ENCODE peak calls at places on chromosomes 6 and 20, in six cellular contexts. F is astrocyte of the spinal cord, Y is testis, A is astrocyte, M is tibial nerve, P is fibroblast of lung. O is an unnamed sample.

GRCh38 chr20:58241766-58242465 is 13.5 kb upstream of the ANKRD60 start:
- DNase-seq in M (no peak), A (no peak), F (no peak), P (no peak), Y (no peak), O (no peak)

GRCh38 chr6:156031516-156031915 is 575.9 kb upstream of the NOX3 start:
- DNase-seq in P (no peak), A (no peak), M (no peak), Y (no peak), F (no peak), O (no peak)

GRCh38 chr20:46705378-46705729 is 4.1 kb upstream of the SLC2A10 start:
- DNase-seq in M (peak), A (no peak), P (peak), F (no peak), Y (no peak), O (no peak)

GRCh38 chr6:35094183-35094582 is 47.0 kb downstream of the TCP11 start:
- DNase-seq in M (no peak), A (no peak), Y (no peak), F (no peak), P (no peak), O (no peak)

GRCh38 chr20:51480507-51481270 is 61.8 kb downstream of the NFATC2 start:
- DNase-seq in Y (no peak), M (no peak), P (no peak), A (no peak), F (no peak), O (no peak)

GRCh38 chr6:65006788-65007187 is 700.2 kb downstream of the EYS start:
- DNase-seq in F (no peak), Y (no peak), M (no peak), P (no peak), A (no peak), O (no peak)

GRCh38 chr6:108714774-108715414 is 133.3 kb upstream of the ARMC2 start:
- DNase-seq in P (peak), Y (no peak), F (no peak), M (no peak), A (no peak), O (no peak)

GRCh38 chr6:109059591-109060021 is 35.0 kb downstream of the SESN1 start:
- DNase-seq in F (peak), A (no peak), P (no peak), M (no peak), Y (no peak), O (peak)

GRCh38 chr20:8218861-8219260 is 86.8 kb downstream of the PLCB1 start:
- DNase-seq in Y (no peak), M (no peak), A (peak), F (peak), P (peak), O (no peak)

GRCh38 chr6:43076093-43076927 is at the start of gene PTK7:
- DNase-seq in Y (peak), F (peak), A (no peak), P (peak), M (no peak), O (no peak)

GRCh38 chr6:157158456-157158855 is 164.9 kb downstream of the TMEM242 start:
- DNase-seq in P (no peak), F (no peak), M (no peak), A (no peak), Y (no peak), O (no peak)

GRCh38 chr20:46129955-46130481 is 11.9 kb downstream of the CD40 start:
- DNase-seq in F (no peak), M (no peak), Y (no peak), A (no peak), P (no peak), O (no peak)

GRCh38 chr6:44316481-44316880 is 3.3 kb upstream of the AARS2 start:
- DNase-seq in A (no peak), F (no peak), Y (no peak), P (no peak), M (no peak), O (no peak)

GRCh38 chr6:45637611-45638257 is 260.0 kb upstream of the SUPT3H start:
- DNase-seq in A (peak), P (no peak), Y (no peak), F (peak), M (peak), O (no peak)

GRCh38 chr6:104212977-104213696 is 646.6 kb downstream of the HACE1 start:
- DNase-seq in P (no peak), M (no peak), F (no peak), Y (no peak), A (no peak), O (no peak)

GRCh38 chr6:105982761-105983600 is 103.2 kb upstream of the PRDM1 start:
- DNase-seq in F (no peak), P (no peak), Y (no peak), A (no peak), M (no peak), O (no peak)

GRCh38 chr6:13159295-13159694 is 169.0 kb downstream of the TBC1D7 start:
- DNase-seq in P (no peak), F (no peak), Y (no peak), M (peak), A (no peak), O (no peak)

GRCh38 chr6:130293800-130294199 is 71.0 kb upstream of the SAMD3 start:
- DNase-seq in M (no peak), A (peak), P (peak), F (peak), Y (peak), O (peak)

GRCh38 chr6:17580518-17581048 is 19.5 kb upstream of the FAM8A1 start:
- DNase-seq in M (no peak), Y (peak), A (peak), P (peak), F (peak), O (no peak)

GRCh38 chr20:31869673-31869941 is 720 bp downstream of the DUSP15 start:
- DNase-seq in Y (no peak), P (no peak), M (no peak), A (no peak), F (no peak), O (no peak)
- H3K4me3 ChIP-seq in Y (peak), P (peak), M (peak), A (peak), F (no peak), O (peak)

GRCh38 chr6:144416244-144416643 is 131.1 kb downstream of the UTRN start:
- DNase-seq in P (no peak), Y (no peak), A (no peak), F (no peak), M (no peak), O (no peak)
- H3K4me3 ChIP-seq in P (no peak), Y (no peak), A (no peak), F (no peak), M (no peak), O (no peak)

GRCh38 chr20:10219452-10219791 is 792 bp downstream of the SNAP25 start:
- DNase-seq in M (peak), A (peak), Y (peak), P (peak), F (peak), O (no peak)
- H3K4me3 ChIP-seq in M (no peak), A (peak), Y (peak), P (peak), F (peak), O (no peak)

GRCh38 chr6:132817554-132818403 is 3.4 kb downstream of the RPS12 start:
- DNase-seq in M (no peak), F (no peak), Y (no peak), P (no peak), A (no peak), O (no peak)
- H3K4me3 ChIP-seq in M (no peak), F (no peak), Y (no peak), P (no peak), A (no peak), O (no peak)

GRCh38 chr20:4243071-4243470 is 227.7 kb upstream of the RNF24 start:
- DNase-seq in A (no peak), M (no peak), P (no peak), Y (peak), F (no peak), O (no peak)
- H3K4me3 ChIP-seq in A (no peak), M (no peak), P (no peak), Y (no peak), F (no peak), O (no peak)

DNA sequence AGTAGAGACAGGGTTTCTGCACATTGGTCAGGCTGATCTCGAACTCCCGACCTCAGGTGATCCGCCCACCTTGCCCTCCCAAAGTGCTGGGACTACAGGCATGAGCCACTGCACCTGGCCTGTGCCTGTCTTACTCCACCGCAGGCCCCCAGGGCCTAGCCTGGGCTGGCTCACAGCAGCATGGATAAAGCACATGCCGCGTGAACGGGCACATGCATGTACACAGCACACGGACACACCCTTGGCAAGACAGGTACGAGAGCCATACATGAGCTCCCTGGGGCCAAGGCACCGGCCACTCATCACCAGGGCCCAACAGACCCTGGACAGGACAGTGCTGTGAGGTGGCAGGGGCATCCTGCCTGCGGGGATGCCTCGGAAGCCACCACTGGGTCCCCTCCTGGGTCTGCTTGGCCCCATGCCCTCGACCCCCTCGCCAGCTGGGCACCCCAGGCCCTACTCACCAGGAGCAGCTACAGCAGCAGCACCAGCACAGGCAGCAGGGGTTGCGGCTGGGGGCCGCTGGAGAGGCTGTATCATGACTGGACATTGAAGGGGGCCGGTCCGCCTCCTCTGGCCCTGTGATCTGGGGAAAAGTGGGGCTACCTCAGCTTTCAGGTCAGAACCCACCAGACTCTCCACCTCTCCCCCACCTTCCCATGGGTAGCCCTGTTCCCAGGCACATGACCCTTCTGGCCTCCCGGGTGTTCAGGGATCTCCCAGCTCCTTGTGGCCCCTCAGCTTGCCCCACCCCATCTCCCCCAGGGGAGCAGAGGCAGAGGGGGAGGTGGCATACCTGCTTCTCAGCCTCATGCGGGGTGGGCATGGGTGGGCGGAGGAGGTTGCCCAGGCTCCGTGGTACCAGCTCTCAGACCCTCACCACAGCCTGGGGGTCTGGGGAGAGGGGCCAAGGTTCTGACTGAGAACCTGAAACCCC is 3.0 kb downstream of the RGS19 start:
- DNase-seq in F (no peak), P (no peak), Y (no peak), A (no peak), M (no peak), O (no peak)
- H3K4me3 ChIP-seq in F (no peak), P (no peak), Y (no peak), A (no peak), M (peak), O (no peak)

GRCh38 chr20:49916146-49917002 is 1.0 kb upstream of the SPATA2 start:
- DNase-seq in M (no peak), Y (no peak), A (peak), F (no peak), P (no peak), O (peak)

GRCh38 chr20:49915380-49916145 is at the start of gene SPATA2:
- DNase-seq in Y (peak), A (peak), F (peak), M (peak), P (peak), O (peak)

GRCh38 chr20:49914310-49915117 is 815 bp downstream of the SPATA2 start:
- DNase-seq in A (no peak), M (no peak), Y (no peak), F (no peak), P (no peak), O (peak)

GRCh38 chr20:49915118-49915379 is 280 bp downstream of the SPATA2 start:
- DNase-seq in Y (no peak), F (no peak), A (no peak), M (no peak), P (no peak), O (no peak)

GRCh38 chr20:49913399-49914047 is 1.8 kb downstream of the SPATA2 start:
- DNase-seq in P (no peak), Y (no peak), M (no peak), A (peak), F (no peak), O (no peak)
- H3K4me3 ChIP-seq in P (no peak), Y (no peak), M (peak), A (no peak), F (no peak), O (no peak)

GRCh38 chr6:37113976-37114375 is 56.0 kb upstream of the PIM1 start:
- DNase-seq in F (no peak), A (no peak), M (no peak), P (no peak), Y (no peak), O (no peak)
- H3K4me3 ChIP-seq in F (no peak), A (no peak), M (no peak), P (no peak), Y (no peak), O (no peak)

GRCh38 chr6:25038992-25039391 is 103.2 kb upstream of the RIPOR2 start:
- DNase-seq in A (no peak), P (no peak), F (no peak), Y (no peak), M (no peak), O (no peak)

GRCh38 chr6:25038300-25038699 is 102.5 kb upstream of the RIPOR2 start:
- DNase-seq in P (no peak), F (no peak), M (no peak), Y (no peak), A (no peak), O (no peak)

GRCh38 chr6:25042599-25042936 is 106.8 kb upstream of the RIPOR2 start:
- DNase-seq in M (no peak), Y (no peak), A (no peak), F (no peak), P (no peak), O (no peak)

GRCh38 chr6:25042984-25043725 is 107.4 kb upstream of the RIPOR2 start:
- DNase-seq in M (no peak), F (no peak), P (no peak), A (no peak), Y (no peak), O (no peak)

DNA sequence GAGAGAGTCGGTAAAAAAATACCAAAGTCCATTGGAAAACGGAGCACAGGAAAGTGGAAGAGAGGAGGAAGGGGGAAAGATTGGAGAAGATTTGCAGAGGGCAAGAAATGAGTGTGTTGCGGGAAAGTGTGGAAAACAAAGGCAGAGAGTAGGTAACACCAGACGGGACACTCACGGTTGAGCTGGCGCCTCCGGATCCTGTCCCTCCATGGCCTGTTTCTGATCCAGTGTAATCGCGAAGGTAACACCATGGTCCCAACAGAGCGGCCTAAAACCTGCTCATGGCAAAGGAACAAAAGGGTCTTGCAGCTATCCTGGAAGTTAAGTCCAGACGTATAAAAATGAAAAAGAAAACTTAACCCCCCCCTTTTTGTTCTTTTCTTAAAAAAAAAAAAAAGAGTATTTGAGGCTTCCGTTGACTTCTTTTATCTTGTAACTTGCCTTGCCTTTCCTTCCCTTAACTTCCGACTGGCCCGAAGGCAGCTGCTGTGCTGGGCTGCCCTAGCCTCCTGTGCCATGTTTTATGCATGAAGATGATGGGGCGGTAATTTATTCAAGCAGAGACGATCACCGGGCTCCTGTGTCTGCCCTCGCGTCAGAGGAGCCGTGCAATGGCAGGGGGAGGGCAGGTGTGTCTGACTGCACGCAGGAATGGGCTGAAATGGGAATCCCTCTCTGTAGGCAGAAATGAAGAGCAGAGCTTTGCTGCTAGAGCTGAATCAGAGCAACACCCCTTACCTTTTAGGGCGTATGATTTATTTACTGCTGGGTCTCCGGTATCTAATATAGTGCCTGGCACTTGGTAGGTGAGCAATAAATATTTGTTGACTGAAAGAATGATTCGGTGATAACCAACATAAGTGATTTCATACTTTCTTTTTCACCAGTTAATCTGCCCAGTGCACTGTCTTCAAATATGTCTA is 106.2 kb upstream of the RIPOR2 start:
- DNase-seq in M (no peak), P (no peak), Y (no peak), F (no peak), A (no peak), O (no peak)
- H3K4me3 ChIP-seq in M (peak), P (no peak), Y (peak), F (no peak), A (no peak), O (no peak)

GRCh38 chr6:112640895-112641294 is 293.8 kb downstream of the RFPL4B start:
- DNase-seq in P (peak), F (peak), Y (no peak), M (no peak), A (peak), O (no peak)
- H3K4me3 ChIP-seq in P (no peak), F (no peak), Y (no peak), M (no peak), A (no peak), O (no peak)

O was measured in bronchial epithelial cell.